ENCODE peak calls at places on chromosomes 5 and 9, in five cellular contexts. L is T-helper 17 cell; G is gastrocnemius medialis; R is kidney; E is effector CD4-positive, alpha-beta T cell. M is an unnamed sample.

GRCh38 chr5:160348080-160348479 is 22.3 kb downstream of the C1QTNF2 start:
- DNase-seq in G (no peak), R (no peak), L (no peak), E (no peak), M (no peak)

GRCh38 chr5:81827522-81827921 is 76.6 kb upstream of the SSBP2 start:
- DNase-seq in R (no peak), G (no peak), E (no peak), L (no peak), M (no peak)

GRCh38 chr9:124786881-124787573 is 10.1 kb downstream of the OLFML2A start:
- DNase-seq in L (no peak), G (peak; percentile 9), E (no peak), R (peak; percentile 42), M (no peak)

GRCh38 chr9:5040730-5041389 is 55.8 kb downstream of the JAK2 start:
- DNase-seq in L (no peak), G (no peak), R (peak; percentile 35), E (no peak), M (no peak)

GRCh38 chr9:86639899-86640379 is 285.7 kb upstream of the TUT7 start:
- DNase-seq in L (no peak), E (no peak), G (no peak), R (no peak), M (no peak)

GRCh38 chr5:51684794-51685355 is 301.6 kb downstream of the ISL1 start:
- DNase-seq in G (no peak), R (no peak), E (no peak), L (no peak), M (no peak)

GRCh38 chr5:141634720-141635119 is 1.9 kb downstream of the HDAC3 start:
- DNase-seq in L (no peak), R (no peak), E (no peak), G (no peak), M (no peak)

GRCh38 chr9:84136119-84136868 is 155.7 kb downstream of the RMI1 start:
- DNase-seq in R (no peak), E (no peak), G (no peak), L (no peak), M (no peak)

GRCh38 chr5:9173281-9174048 is 372.4 kb downstream of the SEMA5A start:
- DNase-seq in E (no peak), L (no peak), G (no peak), R (no peak), M (no peak)

GRCh38 chr5:1913578-1913977 is 30.9 kb upstream of the IRX4 start:
- DNase-seq in G (no peak), R (no peak), L (no peak), E (no peak), M (no peak)

GRCh38 chr5:1343931-1344901 is 683 bp downstream of the CLPTM1L start:
- DNase-seq in G (no peak), R (peak; percentile 77), L (no peak), E (no peak), M (peak; percentile 24)

GRCh38 chr9:69130456-69131441 is 43.3 kb upstream of the TJP2 start:
- DNase-seq in R (no peak), L (no peak), G (no peak), E (no peak), M (no peak)

GRCh38 chr5:59923465-59923864 is 29.9 kb upstream of the PDE4D start:
- DNase-seq in G (no peak), E (no peak), L (no peak), R (no peak), M (no peak)

GRCh38 chr9:21524099-21524830 is 42.2 kb upstream of the IFNE start:
- DNase-seq in R (no peak), E (no peak), L (no peak), G (no peak), M (no peak)

GRCh38 chr5:96260009-96260408 is 173.0 kb downstream of the PCSK1 start:
- DNase-seq in R (no peak), G (no peak), L (no peak), E (no peak), M (no peak)

GRCh38 chr5:168020522-168021294 is 270.7 kb upstream of the WWC1 start:
- DNase-seq in R (no peak), L (no peak), E (no peak), G (no peak), M (no peak)

GRCh38 chr9:95104088-95104960 is 213.2 kb downstream of the FANCC start:
- DNase-seq in L (no peak), E (no peak), G (no peak), R (peak; percentile 65), M (peak; percentile 55)

GRCh38 chr5:109964136-109964535 is 274.4 kb downstream of the MAN2A1 start:
- DNase-seq in E (no peak), G (no peak), R (no peak), L (no peak), M (no peak)

GRCh38 chr9:134243778-134244467 is 79.6 kb upstream of the RNU6ATAC start:
- DNase-seq in R (peak; percentile 47), E (peak; percentile 10), L (no peak), G (peak; percentile 59), M (no peak)

GRCh38 chr5:60538955-60539866 is 160.8 kb downstream of the DEPDC1B start:
- DNase-seq in R (no peak), G (no peak), E (no peak), L (no peak), M (no peak)

GRCh38 chr9:121921444-121921843 is 171.7 kb downstream of the TTLL11 start:
- DNase-seq in E (no peak), G (no peak), R (no peak), L (no peak), M (no peak)

GRCh38 chr5:174221454-174221853 is 175.9 kb downstream of the NSG2 start:
- DNase-seq in L (no peak), E (no peak), R (no peak), G (no peak), M (no peak)

GRCh38 chr9:27528278-27528885 is 1.2 kb downstream of the MOB3B start:
- DNase-seq in R (peak; percentile 92), G (peak; percentile 71), E (peak; percentile 10), L (peak; percentile 29), M (no peak)

GRCh38 chr9:33921967-33922895 is 105.3 kb downstream of the UBE2R2 start:
- DNase-seq in G (no peak), L (no peak), R (no peak), E (no peak), M (peak; percentile 60)

GRCh38 chr9:26723486-26723885 is 169.1 kb downstream of the CAAP1 start:
- DNase-seq in R (no peak), L (no peak), G (no peak), E (no peak), M (peak; percentile 26)

GRCh38 chr5:117143381-117143780 is 568.8 kb upstream of the SEMA6A start:
- DNase-seq in G (no peak), L (no peak), R (no peak), E (no peak), M (no peak)

GRCh38 chr9:113682297-113682771 is 193.8 kb upstream of the ZNF618 start:
- DNase-seq in L (no peak), R (no peak), G (peak; percentile 38), E (peak; percentile 17), M (peak; percentile 76)

GRCh38 chr5:139636207-139636792 is 11.8 kb upstream of the CXXC5 start:
- DNase-seq in G (no peak), R (peak; percentile 80), L (no peak), E (peak; percentile 50), M (no peak)

GRCh38 chr5:13957032-13957645 is 12.7 kb upstream of the DNAH5 start:
- DNase-seq in E (no peak), R (no peak), G (no peak), L (no peak), M (peak; percentile 32)

GRCh38 chr9:129278391-129279237 is 100.6 kb upstream of the IER5L start:
- DNase-seq in E (no peak), G (no peak), L (no peak), R (peak; percentile 83), M (peak; percentile 45)